ENCODE peak calls at places on chromosome 7, in ten cellular contexts. One of them, this sample, is unnamed. For H3K4me1 and H3K9me3, the result is how much of the 10 kb centered on the place peaks cover.

GRCh38 chr7:36852017-36852416 is 127.7 kb upstream of the AOAH start:
- DNase-seq in CD8-positive, alpha-beta T cell: no peak
- DNase-seq in CD4-positive, CD25-positive, alpha-beta regulatory T cell: no peak
- DNase-seq in NT2/D1: no peak
- DNase-seq in right lobe of liver: no peak
- DNase-seq in Peyer's patch: no peak
- DNase-seq in A549: no peak
- DNase-seq in sigmoid colon: no peak
- DNase-seq in iPS DF 6.9: no peak
- DNase-seq in CD8-positive, alpha-beta memory T cell: no peak
- DNase-seq in this sample: no peak

GRCh38 chr7:77455334-77455733 is 39.2 kb upstream of the GSAP start:
- DNase-seq in CD8-positive, alpha-beta T cell: no peak
- DNase-seq in CD4-positive, CD25-positive, alpha-beta regulatory T cell: no peak
- DNase-seq in NT2/D1: no peak
- DNase-seq in right lobe of liver: no peak
- DNase-seq in Peyer's patch: no peak
- DNase-seq in A549: peak
- DNase-seq in sigmoid colon: no peak
- DNase-seq in iPS DF 6.9: no peak
- DNase-seq in CD8-positive, alpha-beta memory T cell: no peak
- DNase-seq in this sample: no peak

GRCh38 chr7:105244594-105244993 is 144.1 kb downstream of the SRPK2 start:
- DNase-seq in CD8-positive, alpha-beta T cell: no peak
- DNase-seq in CD4-positive, CD25-positive, alpha-beta regulatory T cell: no peak
- DNase-seq in NT2/D1: no peak
- DNase-seq in right lobe of liver: no peak
- DNase-seq in Peyer's patch: no peak
- DNase-seq in A549: no peak
- DNase-seq in sigmoid colon: no peak
- DNase-seq in iPS DF 6.9: no peak
- DNase-seq in CD8-positive, alpha-beta memory T cell: no peak
- DNase-seq in this sample: no peak

GRCh38 chr7:153087498-153087897 is 327.9 kb downstream of the ACTR3B start:
- DNase-seq in CD8-positive, alpha-beta T cell: no peak
- DNase-seq in CD4-positive, CD25-positive, alpha-beta regulatory T cell: no peak
- DNase-seq in NT2/D1: no peak
- DNase-seq in right lobe of liver: no peak
- DNase-seq in Peyer's patch: no peak
- DNase-seq in A549: no peak
- DNase-seq in sigmoid colon: no peak
- DNase-seq in iPS DF 6.9: no peak
- DNase-seq in CD8-positive, alpha-beta memory T cell: no peak
- DNase-seq in this sample: peak

GRCh38 chr7:50565559-50565916 is 333 bp upstream of the DDC start:
- DNase-seq in CD8-positive, alpha-beta T cell: no peak
- DNase-seq in CD4-positive, CD25-positive, alpha-beta regulatory T cell: no peak
- DNase-seq in NT2/D1: no peak
- DNase-seq in right lobe of liver: no peak
- DNase-seq in Peyer's patch: no peak
- DNase-seq in A549: no peak
- DNase-seq in sigmoid colon: no peak
- DNase-seq in iPS DF 6.9: no peak
- DNase-seq in CD8-positive, alpha-beta memory T cell: no peak
- DNase-seq in this sample: no peak

GRCh38 chr7:96669812-96670211 is 39.8 kb downstream of the SEM1 start:
- DNase-seq in CD8-positive, alpha-beta T cell: no peak
- DNase-seq in CD4-positive, CD25-positive, alpha-beta regulatory T cell: no peak
- DNase-seq in NT2/D1: no peak
- DNase-seq in right lobe of liver: no peak
- DNase-seq in Peyer's patch: no peak
- DNase-seq in A549: no peak
- DNase-seq in sigmoid colon: no peak
- DNase-seq in iPS DF 6.9: no peak
- DNase-seq in CD8-positive, alpha-beta memory T cell: no peak
- DNase-seq in this sample: no peak

GRCh38 chr7:21134631-21135030 is 293.3 kb upstream of the SP4 start:
- DNase-seq in CD8-positive, alpha-beta T cell: no peak
- DNase-seq in CD4-positive, CD25-positive, alpha-beta regulatory T cell: no peak
- DNase-seq in NT2/D1: no peak
- DNase-seq in right lobe of liver: no peak
- DNase-seq in Peyer's patch: no peak
- DNase-seq in A549: no peak
- DNase-seq in sigmoid colon: no peak
- DNase-seq in iPS DF 6.9: no peak
- DNase-seq in CD8-positive, alpha-beta memory T cell: no peak
- DNase-seq in this sample: no peak

GRCh38 chr7:134088199-134088598 is 38.9 kb upstream of the LRGUK start:
- DNase-seq in CD8-positive, alpha-beta T cell: no peak
- DNase-seq in CD4-positive, CD25-positive, alpha-beta regulatory T cell: no peak
- DNase-seq in NT2/D1: no peak
- DNase-seq in right lobe of liver: no peak
- DNase-seq in Peyer's patch: no peak
- DNase-seq in A549: no peak
- DNase-seq in sigmoid colon: no peak
- DNase-seq in iPS DF 6.9: no peak
- DNase-seq in CD8-positive, alpha-beta memory T cell: no peak
- DNase-seq in this sample: no peak

GRCh38 chr7:64045301-64046040 is at the start of gene ZNF727:
- DNase-seq in CD8-positive, alpha-beta T cell: no peak
- DNase-seq in CD4-positive, CD25-positive, alpha-beta regulatory T cell: no peak
- DNase-seq in NT2/D1: no peak
- DNase-seq in right lobe of liver: no peak
- DNase-seq in Peyer's patch: no peak
- DNase-seq in A549: no peak
- DNase-seq in sigmoid colon: peak
- DNase-seq in iPS DF 6.9: no peak
- DNase-seq in CD8-positive, alpha-beta memory T cell: no peak
- DNase-seq in this sample: no peak

GRCh38 chr7:45455662-45456061 is 118.5 kb upstream of the ADCY1 start:
- DNase-seq in CD8-positive, alpha-beta T cell: no peak
- DNase-seq in CD4-positive, CD25-positive, alpha-beta regulatory T cell: no peak
- DNase-seq in NT2/D1: no peak
- DNase-seq in right lobe of liver: no peak
- DNase-seq in Peyer's patch: no peak
- DNase-seq in A549: no peak
- DNase-seq in sigmoid colon: no peak
- DNase-seq in iPS DF 6.9: no peak
- DNase-seq in CD8-positive, alpha-beta memory T cell: no peak
- DNase-seq in this sample: no peak

GRCh38 chr7:83798489-83798888 is 149.6 kb upstream of the SEMA3E start:
- DNase-seq in CD8-positive, alpha-beta T cell: no peak
- DNase-seq in CD4-positive, CD25-positive, alpha-beta regulatory T cell: no peak
- DNase-seq in NT2/D1: no peak
- DNase-seq in right lobe of liver: no peak
- DNase-seq in Peyer's patch: no peak
- DNase-seq in A549: no peak
- DNase-seq in sigmoid colon: no peak
- DNase-seq in iPS DF 6.9: no peak
- DNase-seq in CD8-positive, alpha-beta memory T cell: no peak
- DNase-seq in this sample: no peak

GRCh38 chr7:127741764-127742375 is 89.9 kb downstream of the SND1 start:
- DNase-seq in CD8-positive, alpha-beta T cell: no peak
- DNase-seq in CD4-positive, CD25-positive, alpha-beta regulatory T cell: no peak
- DNase-seq in NT2/D1: no peak
- DNase-seq in right lobe of liver: no peak
- DNase-seq in Peyer's patch: no peak
- DNase-seq in A549: no peak
- DNase-seq in sigmoid colon: no peak
- DNase-seq in iPS DF 6.9: no peak
- DNase-seq in CD8-positive, alpha-beta memory T cell: no peak
- DNase-seq in this sample: no peak

GRCh38 chr7:19677201-19677600 is 31.6 kb downstream of the POLR1F start:
- DNase-seq in CD8-positive, alpha-beta T cell: no peak
- DNase-seq in CD4-positive, CD25-positive, alpha-beta regulatory T cell: no peak
- DNase-seq in NT2/D1: no peak
- DNase-seq in right lobe of liver: no peak
- DNase-seq in Peyer's patch: no peak
- DNase-seq in A549: no peak
- DNase-seq in sigmoid colon: no peak
- DNase-seq in iPS DF 6.9: no peak
- DNase-seq in CD8-positive, alpha-beta memory T cell: no peak
- DNase-seq in this sample: peak
- H3K4me3 ChIP-seq in CD8-positive, alpha-beta T cell: no peak
- H3K4me3 ChIP-seq in CD4-positive, CD25-positive, alpha-beta regulatory T cell: no peak
- H3K4me3 ChIP-seq in NT2/D1: no peak
- H3K4me3 ChIP-seq in right lobe of liver: no peak
- H3K4me3 ChIP-seq in Peyer's patch: no peak
- H3K4me3 ChIP-seq in A549: no peak
- H3K4me3 ChIP-seq in sigmoid colon: no peak
- H3K4me3 ChIP-seq in iPS DF 6.9: no peak
- H3K4me3 ChIP-seq in CD8-positive, alpha-beta memory T cell: no peak
- H3K4me3 ChIP-seq in this sample: no peak

DNA sequence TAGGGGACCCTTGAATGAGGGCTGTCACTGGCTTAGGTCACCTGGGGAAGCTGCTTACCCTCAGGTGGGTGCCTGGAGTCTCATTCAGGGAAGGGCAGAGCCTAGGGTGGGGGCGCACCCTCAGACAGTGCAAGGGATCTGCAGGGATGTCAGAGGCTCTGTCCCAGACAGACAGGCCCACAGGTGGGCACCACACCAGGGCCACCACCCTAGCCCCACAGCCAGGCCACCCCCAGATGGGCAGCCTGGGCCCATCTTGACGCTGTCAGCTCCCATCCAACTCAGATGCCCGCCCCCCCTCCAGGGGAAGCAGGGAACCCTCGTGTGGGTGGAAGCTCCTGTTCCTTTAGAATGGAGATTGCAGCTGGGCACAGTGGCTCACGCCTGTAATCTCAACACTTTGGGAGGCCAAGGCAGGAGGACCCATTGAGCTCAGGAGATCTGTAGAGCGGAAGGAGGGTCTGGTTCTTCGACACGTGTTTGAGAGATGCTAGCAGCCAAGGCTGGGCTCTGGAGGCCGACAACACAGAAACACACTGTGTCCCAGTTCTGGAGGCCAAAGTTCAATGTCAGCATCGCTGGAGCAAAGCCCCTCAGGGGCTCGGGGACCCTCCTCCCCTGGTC is 58.5 kb upstream of the DNAJB6 start:
- DNase-seq in CD8-positive, alpha-beta T cell: no peak
- DNase-seq in CD4-positive, CD25-positive, alpha-beta regulatory T cell: no peak
- DNase-seq in NT2/D1: no peak
- DNase-seq in right lobe of liver: peak
- DNase-seq in Peyer's patch: no peak
- DNase-seq in A549: no peak
- DNase-seq in sigmoid colon: no peak
- DNase-seq in iPS DF 6.9: no peak
- DNase-seq in CD8-positive, alpha-beta memory T cell: no peak
- DNase-seq in this sample: no peak
- H3K4me1 ChIP-seq in CD8-positive, alpha-beta T cell: under half
- H3K4me1 ChIP-seq in CD4-positive, CD25-positive, alpha-beta regulatory T cell: under half
- H3K4me1 ChIP-seq in NT2/D1: under half
- H3K4me1 ChIP-seq in right lobe of liver: under half
- H3K4me1 ChIP-seq in Peyer's patch: under half
- H3K4me1 ChIP-seq in A549: under half
- H3K4me1 ChIP-seq in sigmoid colon: under half
- H3K4me1 ChIP-seq in iPS DF 6.9: under half
- H3K4me1 ChIP-seq in CD8-positive, alpha-beta memory T cell: under half
- H3K4me1 ChIP-seq in this sample: under half

GRCh38 chr7:156198277-156198676 is 386.0 kb upstream of the SHH start:
- DNase-seq in CD8-positive, alpha-beta T cell: no peak
- DNase-seq in CD4-positive, CD25-positive, alpha-beta regulatory T cell: no peak
- DNase-seq in NT2/D1: no peak
- DNase-seq in right lobe of liver: no peak
- DNase-seq in Peyer's patch: no peak
- DNase-seq in A549: no peak
- DNase-seq in sigmoid colon: no peak
- DNase-seq in iPS DF 6.9: no peak
- DNase-seq in CD8-positive, alpha-beta memory T cell: no peak
- DNase-seq in this sample: no peak
- H3K9me3 ChIP-seq in CD8-positive, alpha-beta T cell: under half
- H3K9me3 ChIP-seq in CD4-positive, CD25-positive, alpha-beta regulatory T cell: under half
- H3K9me3 ChIP-seq in NT2/D1: under half
- H3K9me3 ChIP-seq in right lobe of liver: under half
- H3K9me3 ChIP-seq in Peyer's patch: under half
- H3K9me3 ChIP-seq in A549: under half
- H3K9me3 ChIP-seq in sigmoid colon: under half
- H3K9me3 ChIP-seq in iPS DF 6.9: under half
- H3K9me3 ChIP-seq in CD8-positive, alpha-beta memory T cell: under half
- H3K9me3 ChIP-seq in this sample: under half

DNA sequence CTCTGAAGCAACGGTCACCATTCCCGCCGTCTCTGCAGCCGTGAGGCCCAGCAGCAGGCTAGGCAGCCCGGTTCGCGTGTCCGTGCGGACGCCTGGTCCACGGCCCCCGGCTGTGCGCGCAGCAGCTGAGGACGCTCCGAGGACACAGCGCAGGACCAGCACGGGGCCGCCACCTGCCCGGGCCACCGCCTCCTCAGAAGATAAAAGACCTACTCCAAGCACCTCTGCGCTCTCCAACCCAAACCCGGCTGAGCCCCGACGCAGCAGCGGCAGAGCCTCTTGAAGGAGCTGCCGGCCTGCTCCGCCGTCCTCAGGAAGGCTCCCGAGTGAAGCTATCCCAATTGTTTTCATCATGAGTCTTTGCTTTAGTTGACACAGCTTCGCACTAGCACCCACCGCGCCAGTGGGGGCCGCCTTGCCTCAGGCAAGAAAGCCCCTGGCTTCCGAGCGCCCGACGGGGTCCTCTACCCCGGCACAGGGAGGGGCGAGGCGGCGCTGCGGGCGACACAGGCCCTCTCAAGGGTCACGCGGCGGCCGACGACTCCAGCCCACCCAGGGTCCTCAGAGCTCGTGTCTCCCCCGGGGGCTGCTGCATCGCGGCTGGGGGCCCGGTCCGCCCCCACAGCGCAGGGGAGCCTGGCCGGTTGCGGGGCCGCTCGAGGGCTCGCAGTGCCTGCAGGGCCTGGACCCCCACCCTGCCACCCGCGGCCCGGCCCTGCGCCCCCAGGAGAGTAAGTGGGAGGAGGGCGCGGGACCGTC is 16.9 kb upstream of the GPR146 start:
- DNase-seq in CD8-positive, alpha-beta T cell: no peak
- DNase-seq in CD4-positive, CD25-positive, alpha-beta regulatory T cell: no peak
- DNase-seq in NT2/D1: no peak
- DNase-seq in right lobe of liver: no peak
- DNase-seq in Peyer's patch: no peak
- DNase-seq in A549: peak
- DNase-seq in sigmoid colon: no peak
- DNase-seq in iPS DF 6.9: no peak
- DNase-seq in CD8-positive, alpha-beta memory T cell: no peak
- DNase-seq in this sample: peak
- H3K4me3 ChIP-seq in CD8-positive, alpha-beta T cell: peak
- H3K4me3 ChIP-seq in CD4-positive, CD25-positive, alpha-beta regulatory T cell: peak
- H3K4me3 ChIP-seq in NT2/D1: peak
- H3K4me3 ChIP-seq in right lobe of liver: peak
- H3K4me3 ChIP-seq in Peyer's patch: peak
- H3K4me3 ChIP-seq in A549: peak
- H3K4me3 ChIP-seq in sigmoid colon: peak
- H3K4me3 ChIP-seq in iPS DF 6.9: peak
- H3K4me3 ChIP-seq in CD8-positive, alpha-beta memory T cell: peak
- H3K4me3 ChIP-seq in this sample: peak

GRCh38 chr7:131638641-131639430 is 82.4 kb upstream of the PODXL start:
- DNase-seq in CD8-positive, alpha-beta T cell: no peak
- DNase-seq in CD4-positive, CD25-positive, alpha-beta regulatory T cell: no peak
- DNase-seq in NT2/D1: no peak
- DNase-seq in right lobe of liver: no peak
- DNase-seq in Peyer's patch: no peak
- DNase-seq in A549: no peak
- DNase-seq in sigmoid colon: no peak
- DNase-seq in iPS DF 6.9: no peak
- DNase-seq in CD8-positive, alpha-beta memory T cell: no peak
- DNase-seq in this sample: no peak
- H3K4me1 ChIP-seq in CD8-positive, alpha-beta T cell: under half
- H3K4me1 ChIP-seq in CD4-positive, CD25-positive, alpha-beta regulatory T cell: under half
- H3K4me1 ChIP-seq in NT2/D1: under half
- H3K4me1 ChIP-seq in right lobe of liver: under half
- H3K4me1 ChIP-seq in Peyer's patch: under half
- H3K4me1 ChIP-seq in A549: under half
- H3K4me1 ChIP-seq in sigmoid colon: under half
- H3K4me1 ChIP-seq in iPS DF 6.9: under half
- H3K4me1 ChIP-seq in CD8-positive, alpha-beta memory T cell: under half
- H3K4me1 ChIP-seq in this sample: under half

GRCh38 chr7:157855016-157855415 is 518.2 kb downstream of the DNAJB6 start:
- DNase-seq in CD8-positive, alpha-beta T cell: no peak
- DNase-seq in CD4-positive, CD25-positive, alpha-beta regulatory T cell: no peak
- DNase-seq in NT2/D1: no peak
- DNase-seq in right lobe of liver: no peak
- DNase-seq in Peyer's patch: no peak
- DNase-seq in A549: no peak
- DNase-seq in sigmoid colon: no peak
- DNase-seq in iPS DF 6.9: no peak
- DNase-seq in CD8-positive, alpha-beta memory T cell: no peak
- DNase-seq in this sample: no peak
- H3K9me3 ChIP-seq in CD8-positive, alpha-beta T cell: under half
- H3K9me3 ChIP-seq in CD4-positive, CD25-positive, alpha-beta regulatory T cell: under half
- H3K9me3 ChIP-seq in NT2/D1: under half
- H3K9me3 ChIP-seq in right lobe of liver: under half
- H3K9me3 ChIP-seq in Peyer's patch: under half
- H3K9me3 ChIP-seq in A549: under half
- H3K9me3 ChIP-seq in sigmoid colon: under half
- H3K9me3 ChIP-seq in iPS DF 6.9: under half
- H3K9me3 ChIP-seq in CD8-positive, alpha-beta memory T cell: under half
- H3K9me3 ChIP-seq in this sample: under half